ENCODE peak calls at places on chromosomes 6 and 20, in four cellular contexts. G is iris pigment epithelial cell; F is stimulated activated CD8-positive, alpha-beta memory T cell treated with anti-CD3 and anti-CD28 coated beads, Interleukin-4, amount 100 ng/mL, for 4 hours; R is heart right ventricle. H is an unnamed sample.
A peak's percentile ranks its signal among the peaks of the same experiment; 100 is the strongest.

GRCh38 chr6:106591111-106591825 is 38.0 kb downstream of the RTN4IP1 start:
- DNase-seq in R (no peak), G (peak; percentile 75), F (no peak), H (no peak)

GRCh38 chr6:135604035-135604865 is 106.7 kb upstream of the AHI1 start:
- DNase-seq in R (no peak), F (no peak), G (no peak), H (no peak)

GRCh38 chr6:158869010-158869603 is 49.9 kb upstream of the EZR start:
- DNase-seq in R (no peak), G (peak; percentile 67), F (no peak), H (no peak)

GRCh38 chr6:710601-711571 is 17.9 kb upstream of the EXOC2 start:
- DNase-seq in R (peak; percentile 66), G (peak; percentile 88), F (no peak), H (peak; percentile 20)

GRCh38 chr6:4434655-4435054 is 299.3 kb upstream of the ECI2 start:
- DNase-seq in F (no peak), G (no peak), R (no peak), H (no peak)

GRCh38 chr6:166751051-166751595 is 124.1 kb upstream of the RPS6KA2 start:
- DNase-seq in F (no peak), G (no peak), R (no peak), H (no peak)

GRCh38 chr6:4297348-4297747 is 162.0 kb upstream of the ECI2 start:
- DNase-seq in G (no peak), F (no peak), R (no peak), H (no peak)

GRCh38 chr6:3377536-3378397 is 79.1 kb downstream of the SLC22A23 start:
- DNase-seq in R (no peak), F (no peak), G (peak; percentile 16), H (no peak)

GRCh38 chr6:15132854-15133670 is 112.8 kb upstream of the JARID2 start:
- DNase-seq in F (no peak), R (no peak), G (peak; percentile 61), H (no peak)

GRCh38 chr6:137829641-137830083 is 37.4 kb upstream of the TNFAIP3 start:
- DNase-seq in R (no peak), F (no peak), G (peak; percentile 53), H (no peak)

GRCh38 chr6:41872102-41872602 is 23.0 kb downstream of the USP49 start:
- DNase-seq in F (no peak), G (no peak), R (no peak), H (no peak)

GRCh38 chr20:62656205-62656918 is 14.1 kb downstream of the SLCO4A1 start:
- DNase-seq in G (no peak), F (no peak), R (peak; percentile 13), H (no peak)

GRCh38 chr6:41577865-41578713 is 31.9 kb downstream of the FOXP4 start:
- DNase-seq in R (no peak), G (peak; percentile 52), F (no peak), H (no peak)

GRCh38 chr6:389622-390021 is 1.9 kb upstream of the IRF4 start:
- DNase-seq in R (no peak), G (no peak), F (no peak), H (no peak)

GRCh38 chr6:147677647-147678046 is 169.2 kb downstream of the SAMD5 start:
- DNase-seq in G (no peak), R (no peak), F (no peak), H (no peak)

GRCh38 chr20:35300469-35301262 is 8.4 kb upstream of the FAM83C start:
- DNase-seq in G (no peak), F (no peak), R (no peak), H (no peak)

GRCh38 chr6:149941583-149942460 is at the start of gene ULBP2:
- DNase-seq in F (peak; percentile 87), G (peak; percentile 98), R (peak; percentile 85), H (peak; percentile 77)

GRCh38 chr6:219641-220198 is 72.6 kb upstream of the DUSP22 start:
- DNase-seq in F (no peak), G (peak; percentile 61), R (peak; percentile 58), H (no peak)

GRCh38 chr6:147508871-147509608 is 550 bp downstream of the SAMD5 start:
- DNase-seq in R (peak; percentile 23), F (no peak), G (no peak), H (no peak)

GRCh38 chr6:94478178-94479140 is 1059.1 kb upstream of the EPHA7 start:
- DNase-seq in R (no peak), G (no peak), F (no peak), H (no peak)

GRCh38 chr6:170253910-170254269 is 37.0 kb downstream of the DLL1 start:
- DNase-seq in R (no peak), F (no peak), G (no peak), H (no peak)

GRCh38 chr6:37612475-37612874 is 85.2 kb downstream of the MDGA1 start:
- DNase-seq in R (no peak), F (no peak), G (peak; percentile 35), H (no peak)

GRCh38 chr6:138044458-138044857 is 62.8 kb downstream of the PERP start:
- DNase-seq in R (no peak), G (peak; percentile 1), F (no peak), H (no peak)

GRCh38 chr20:2005831-2006426 is 12.1 kb upstream of the PDYN start:
- DNase-seq in F (no peak), G (peak; percentile 55), R (peak; percentile 66), H (peak; percentile 32)

H was measured in activated T-helper 1 cell treated with anti-CD3 and anti-CD28 coated beads, Interleukin-2, amount 50 U/mL, for 16 hours.